ENCODE peak calls at places on chromosomes 13 and 19, in seven cellular contexts. A is left colon; V is AG04449; J is activated T-helper 1 cell treated with Interleukin-2 at 50 U/mL for 16 hours; K is tibial nerve; B is A172; N is activated CD8-positive, alpha-beta memory T cell treated with anti-CD3 and anti-CD28 coated beads for 24 hours. I is an unnamed sample.

GRCh38 chr19:17209126-17210036 is 5.8 kb upstream of the USE1 start:
- DNase-seq in A (peak; percentile 32), V (no peak), J (no peak), K (no peak), B (peak; percentile 76), N (peak; percentile 75), I (peak; percentile 59)

GRCh38 chr19:50564229-50565105 is 3.8 kb downstream of the LRRC4B start:
- DNase-seq in A (no peak), V (no peak), J (no peak), K (no peak), B (no peak), N (no peak), I (no peak)

GRCh38 chr13:78241278-78241919 is 322.8 kb upstream of the EDNRB start:
- DNase-seq in A (peak; percentile 54), V (no peak), J (no peak), K (no peak), B (peak; percentile 29), N (no peak), I (peak; percentile 50)

GRCh38 chr13:91045351-91046034 is 302.0 kb upstream of the MIR17HG start:
- DNase-seq in A (no peak), V (no peak), J (no peak), K (no peak), B (peak; percentile 4), N (no peak), I (peak; percentile 26)

GRCh38 chr13:23794267-23795161 is 94.7 kb downstream of the MIPEP start:
- DNase-seq in A (no peak), V (no peak), J (no peak), K (no peak), B (peak; percentile 30), N (no peak), I (peak; percentile 48)

GRCh38 chr19:38663957-38664502 is 16.6 kb downstream of the ACTN4 start:
- DNase-seq in A (no peak), V (no peak), J (no peak), K (no peak), B (no peak), N (no peak), I (no peak)

GRCh38 chr13:105442941-105443340 is 1092.5 kb downstream of the EFNB2 start:
- DNase-seq in A (no peak), V (peak; percentile 96), J (no peak), K (peak; percentile 12), B (peak; percentile 90), N (no peak), I (peak; percentile 94)

GRCh38 chr13:31747271-31747670 is 7.9 kb downstream of the RXFP2 start:
- DNase-seq in A (no peak), V (no peak), J (no peak), K (no peak), B (no peak), N (no peak), I (no peak)

GRCh38 chr13:110431851-110432294 is 124.8 kb downstream of the COL4A2 start:
- DNase-seq in A (no peak), V (no peak), J (no peak), K (no peak), B (no peak), N (no peak), I (no peak)

GRCh38 chr19:47836038-47836437 is 14.3 kb downstream of the CRX start:
- DNase-seq in A (no peak), V (no peak), J (no peak), K (no peak), B (no peak), N (no peak), I (no peak)

GRCh38 chr19:18612772-18613588 is at the start of gene TMEM59L:
- DNase-seq in A (peak; percentile 32), V (no peak), J (peak; percentile 26), K (no peak), B (no peak), N (peak; percentile 70), I (no peak)

GRCh38 chr13:79481685-79482052 is 714 bp downstream of the NDFIP2 start:
- DNase-seq in A (peak; percentile 31), V (no peak), J (no peak), K (no peak), B (no peak), N (peak; percentile 80), I (no peak)

I was measured in HT1080.